ENCODE peak calls at places on chromosomes 2 and 18, in six cellular contexts. One of them, this sample, is unnamed.

GRCh38 chr2:40158781-40159180 is 293.1 kb downstream of the SLC8A1 start:
- DNase-seq in A549: no peak
- DNase-seq in HCT116: no peak
- DNase-seq in GM23338: no peak
- DNase-seq in K562: no peak
- DNase-seq in HepG2: no peak
- DNase-seq in this sample: no peak

GRCh38 chr2:95526360-95527341 is 42.1 kb upstream of the TRIM43B start:
- DNase-seq in A549: peak; percentile 61
- DNase-seq in HCT116: peak; percentile 29
- DNase-seq in GM23338: peak; percentile 78
- DNase-seq in K562: no peak
- DNase-seq in HepG2: no peak
- DNase-seq in this sample: no peak

GRCh38 chr18:40529478-40529877 is 1425.6 kb upstream of the PIK3C3 start:
- DNase-seq in A549: no peak
- DNase-seq in HCT116: no peak
- DNase-seq in GM23338: peak; percentile 45
- DNase-seq in K562: no peak
- DNase-seq in HepG2: peak; percentile 1
- DNase-seq in this sample: no peak

GRCh38 chr2:9179572-9180201 is 26.9 kb upstream of the ASAP2 start:
- DNase-seq in A549: peak; percentile 74
- DNase-seq in HCT116: peak; percentile 83
- DNase-seq in GM23338: no peak
- DNase-seq in K562: no peak
- DNase-seq in HepG2: peak; percentile 78
- DNase-seq in this sample: peak; percentile 78

GRCh38 chr2:96866586-96866985 is 3.3 kb downstream of the SEMA4C start:
- DNase-seq in A549: no peak
- DNase-seq in HCT116: no peak
- DNase-seq in GM23338: no peak
- DNase-seq in K562: no peak
- DNase-seq in HepG2: no peak
- DNase-seq in this sample: no peak

GRCh38 chr2:224127871-224128501 is 88.9 kb upstream of the SERPINE2 start:
- DNase-seq in A549: no peak
- DNase-seq in HCT116: no peak
- DNase-seq in GM23338: no peak
- DNase-seq in K562: no peak
- DNase-seq in HepG2: no peak
- DNase-seq in this sample: no peak

GRCh38 chr2:185835974-185836373 is 97.4 kb downstream of the FSIP2 start:
- DNase-seq in A549: no peak
- DNase-seq in HCT116: no peak
- DNase-seq in GM23338: no peak
- DNase-seq in K562: no peak
- DNase-seq in HepG2: no peak
- DNase-seq in this sample: no peak

GRCh38 chr2:212997526-212998020 is 153.8 kb downstream of the IKZF2 start:
- DNase-seq in A549: no peak
- DNase-seq in HCT116: no peak
- DNase-seq in GM23338: peak; percentile 56
- DNase-seq in K562: no peak
- DNase-seq in HepG2: no peak
- DNase-seq in this sample: no peak

GRCh38 chr18:25727281-25727680 is 363.1 kb downstream of the SS18 start:
- DNase-seq in A549: no peak
- DNase-seq in HCT116: no peak
- DNase-seq in GM23338: no peak
- DNase-seq in K562: no peak
- DNase-seq in HepG2: no peak
- DNase-seq in this sample: no peak

GRCh38 chr18:3248062-3248669 is 565 bp downstream of the MYL12A start:
- DNase-seq in A549: no peak
- DNase-seq in HCT116: no peak
- DNase-seq in GM23338: peak; percentile 61
- DNase-seq in K562: no peak
- DNase-seq in HepG2: no peak
- DNase-seq in this sample: no peak

GRCh38 chr2:165868211-165868610 is 74.2 kb upstream of the GALNT3 start:
- DNase-seq in A549: no peak
- DNase-seq in HCT116: no peak
- DNase-seq in GM23338: no peak
- DNase-seq in K562: no peak
- DNase-seq in HepG2: no peak
- DNase-seq in this sample: no peak

GRCh38 chr18:63254716-63255399 is 64.7 kb downstream of the BCL2 start:
- DNase-seq in A549: no peak
- DNase-seq in HCT116: no peak
- DNase-seq in GM23338: no peak
- DNase-seq in K562: no peak
- DNase-seq in HepG2: no peak
- DNase-seq in this sample: no peak

GRCh38 chr2:28276076-28276618 is 116.5 kb upstream of the FOSL2 start:
- DNase-seq in A549: peak; percentile 92
- DNase-seq in HCT116: peak; percentile 81
- DNase-seq in GM23338: no peak
- DNase-seq in K562: peak; percentile 52
- DNase-seq in HepG2: no peak
- DNase-seq in this sample: peak; percentile 91

GRCh38 chr2:164824865-164825264 is 16.8 kb downstream of the COBLL1 start:
- DNase-seq in A549: no peak
- DNase-seq in HCT116: no peak
- DNase-seq in GM23338: no peak
- DNase-seq in K562: no peak
- DNase-seq in HepG2: no peak
- DNase-seq in this sample: no peak

GRCh38 chr2:29420484-29420883 is 305.3 kb downstream of the CLIP4 start:
- DNase-seq in A549: no peak
- DNase-seq in HCT116: no peak
- DNase-seq in GM23338: no peak
- DNase-seq in K562: no peak
- DNase-seq in HepG2: no peak
- DNase-seq in this sample: no peak

GRCh38 chr2:33645861-33646260 is 46.8 kb upstream of the FAM98A start:
- DNase-seq in A549: no peak
- DNase-seq in HCT116: no peak
- DNase-seq in GM23338: no peak
- DNase-seq in K562: no peak
- DNase-seq in HepG2: no peak
- DNase-seq in this sample: no peak

GRCh38 chr18:13369353-13369752 is 150.8 kb downstream of the LDLRAD4 start:
- DNase-seq in A549: no peak
- DNase-seq in HCT116: no peak
- DNase-seq in GM23338: no peak
- DNase-seq in K562: no peak
- DNase-seq in HepG2: no peak
- DNase-seq in this sample: no peak

GRCh38 chr2:160390544-160391258 is 102.9 kb downstream of the RBMS1 start:
- DNase-seq in A549: no peak
- DNase-seq in HCT116: no peak
- DNase-seq in GM23338: no peak
- DNase-seq in K562: no peak
- DNase-seq in HepG2: no peak
- DNase-seq in this sample: no peak

GRCh38 chr2:178419123-178419522 is 31.9 kb downstream of the PRKRA start:
- DNase-seq in A549: peak; percentile 22
- DNase-seq in HCT116: no peak
- DNase-seq in GM23338: no peak
- DNase-seq in K562: peak; percentile 32
- DNase-seq in HepG2: no peak
- DNase-seq in this sample: no peak

GRCh38 chr2:70974592-70974991 is 3.8 kb upstream of the ANKRD53 start:
- DNase-seq in A549: no peak
- DNase-seq in HCT116: no peak
- DNase-seq in GM23338: no peak
- DNase-seq in K562: peak; percentile 7
- DNase-seq in HepG2: no peak
- DNase-seq in this sample: no peak

GRCh38 chr2:73897240-73897583 is 4.4 kb downstream of the ACTG2 start:
- DNase-seq in A549: no peak
- DNase-seq in HCT116: no peak
- DNase-seq in GM23338: no peak
- DNase-seq in K562: no peak
- DNase-seq in HepG2: no peak
- DNase-seq in this sample: no peak
- H3K4me3 ChIP-seq in A549: no peak overlapping the region
- H3K4me3 ChIP-seq in HCT116: no peak overlapping the region
- H3K4me3 ChIP-seq in GM23338: no peak overlapping the region
- H3K4me3 ChIP-seq in K562: no peak overlapping the region
- H3K4me3 ChIP-seq in HepG2: no peak overlapping the region
- H3K4me3 ChIP-seq in this sample: no peak overlapping the region

DNA sequence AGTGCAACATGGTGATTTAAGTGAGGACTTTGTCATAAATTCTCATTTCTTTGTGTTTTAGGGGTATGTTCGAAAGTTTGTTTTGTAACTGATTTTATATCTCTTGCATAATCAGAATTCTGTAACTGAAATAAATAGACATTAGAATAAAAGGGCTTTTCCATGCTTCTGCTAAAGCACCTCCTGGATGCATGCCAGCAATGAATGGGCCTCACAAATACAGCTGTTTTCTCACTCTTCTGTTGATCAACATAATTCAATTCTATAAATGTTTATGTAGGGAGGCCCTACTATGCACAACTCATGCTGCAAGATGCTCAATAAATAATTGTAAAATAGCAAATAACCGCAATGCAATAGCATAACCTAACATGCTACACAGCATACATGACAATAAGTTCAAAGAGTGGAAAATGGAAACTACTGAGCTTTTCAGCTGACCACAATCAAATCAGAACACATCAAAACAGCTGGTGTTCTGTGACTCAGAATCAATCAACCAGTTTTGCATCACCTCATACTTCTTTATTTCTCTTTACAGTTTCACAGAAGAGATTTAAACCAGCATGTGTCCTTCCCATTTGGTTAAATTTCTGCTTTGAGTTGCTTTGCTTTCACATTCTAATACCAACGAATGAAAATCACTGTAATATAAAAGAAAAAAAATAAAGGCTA is 11.0 kb downstream of the CDH7 start:
- DNase-seq in A549: no peak
- DNase-seq in HCT116: no peak
- DNase-seq in GM23338: no peak
- DNase-seq in K562: no peak
- DNase-seq in HepG2: no peak
- DNase-seq in this sample: no peak
- TF ChIP-seq REST in A549: no peak
- TF ChIP-seq REST in HCT116: no peak
- TF ChIP-seq REST in GM23338: no peak
- TF ChIP-seq REST in K562: no peak
- TF ChIP-seq REST in HepG2: no peak
- TF ChIP-seq REST in this sample: no peak

GRCh38 chr2:17533546-17533945 is 7.0 kb upstream of the VSNL1 start:
- DNase-seq in A549: no peak
- DNase-seq in HCT116: no peak
- DNase-seq in GM23338: no peak
- DNase-seq in K562: no peak
- DNase-seq in HepG2: no peak
- DNase-seq in this sample: no peak

DNA sequence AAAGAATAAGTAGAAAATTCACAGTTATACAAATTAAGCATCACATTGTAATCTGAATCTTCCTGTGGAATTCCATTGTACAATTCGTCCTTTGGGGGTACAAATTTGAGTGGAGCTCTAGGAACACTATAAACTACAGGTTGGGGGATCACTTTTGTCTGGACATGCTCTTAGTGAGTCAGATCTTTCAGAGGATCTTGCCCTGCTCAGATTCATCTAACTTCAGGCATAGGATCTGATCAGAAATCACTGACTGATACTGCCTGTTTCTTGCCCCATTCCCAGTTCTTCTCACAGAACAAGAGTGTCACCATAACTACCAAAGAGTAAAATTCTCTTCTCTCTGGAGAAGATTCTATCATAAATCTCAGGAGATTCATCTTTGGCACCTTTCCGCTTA is 10.7 kb upstream of the VSNL1 start:
- DNase-seq in A549: no peak
- DNase-seq in HCT116: no peak
- DNase-seq in GM23338: no peak
- DNase-seq in K562: no peak
- DNase-seq in HepG2: no peak
- DNase-seq in this sample: no peak
- H3K4me1 ChIP-seq in A549: no peaks in the 10 kb centered on the region
- H3K4me1 ChIP-seq in HCT116: no peaks in the 10 kb centered on the region
- H3K4me1 ChIP-seq in GM23338: no peaks in the 10 kb centered on the region
- H3K4me1 ChIP-seq in K562: no peaks in the 10 kb centered on the region
- H3K4me1 ChIP-seq in HepG2: no peaks in the 10 kb centered on the region
- H3K4me1 ChIP-seq in this sample: no peaks in the 10 kb centered on the region

GRCh38 chr2:48979691-48980090 is 174.6 kb downstream of the FSHR start:
- DNase-seq in A549: no peak
- DNase-seq in HCT116: no peak
- DNase-seq in GM23338: no peak
- DNase-seq in K562: no peak
- DNase-seq in HepG2: no peak
- DNase-seq in this sample: no peak

GRCh38 chr2:48978131-48978530 is 176.2 kb downstream of the FSHR start:
- DNase-seq in A549: no peak
- DNase-seq in HCT116: no peak
- DNase-seq in GM23338: no peak
- DNase-seq in K562: no peak
- DNase-seq in HepG2: no peak
- DNase-seq in this sample: no peak

GRCh38 chr2:48983556-48983955 is 170.8 kb downstream of the FSHR start:
- DNase-seq in A549: no peak
- DNase-seq in HCT116: no peak
- DNase-seq in GM23338: no peak
- DNase-seq in K562: no peak
- DNase-seq in HepG2: no peak
- DNase-seq in this sample: no peak

GRCh38 chr2:48984922-48985321 is 169.4 kb downstream of the FSHR start:
- DNase-seq in A549: no peak
- DNase-seq in HCT116: no peak
- DNase-seq in GM23338: no peak
- DNase-seq in K562: no peak
- DNase-seq in HepG2: no peak
- DNase-seq in this sample: no peak

GRCh38 chr2:48983051-48983450 is 171.3 kb downstream of the FSHR start:
- DNase-seq in A549: no peak
- DNase-seq in HCT116: no peak
- DNase-seq in GM23338: no peak
- DNase-seq in K562: no peak
- DNase-seq in HepG2: no peak
- DNase-seq in this sample: no peak
- H3K4me3 ChIP-seq in A549: no peak overlapping the region
- H3K4me3 ChIP-seq in HCT116: no peak overlapping the region
- H3K4me3 ChIP-seq in GM23338: no peak overlapping the region
- H3K4me3 ChIP-seq in K562: no peak overlapping the region
- H3K4me3 ChIP-seq in HepG2: no peak overlapping the region
- H3K4me3 ChIP-seq in this sample: no peak overlapping the region

DNA sequence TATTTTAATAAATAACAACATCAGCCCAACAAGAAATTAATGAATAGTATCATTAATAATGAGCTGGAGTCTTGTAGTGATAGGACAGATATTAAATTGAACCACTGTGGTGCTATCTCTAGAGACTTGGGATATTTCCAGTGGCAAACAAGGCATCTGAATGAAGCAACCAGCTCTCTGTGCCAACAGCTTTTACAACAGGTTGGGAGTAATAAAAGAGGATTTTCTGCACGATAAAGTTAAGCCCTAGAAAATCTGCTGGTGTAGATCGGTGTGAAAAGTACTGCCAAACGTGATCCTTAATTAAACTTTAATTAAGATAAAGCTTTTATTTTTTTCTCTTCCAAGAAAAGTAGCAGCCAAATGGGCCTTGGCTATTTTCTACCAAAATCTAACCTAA is 385.5 kb downstream of the NR4A2 start:
- DNase-seq in A549: no peak
- DNase-seq in HCT116: no peak
- DNase-seq in GM23338: no peak
- DNase-seq in K562: no peak
- DNase-seq in HepG2: no peak
- DNase-seq in this sample: no peak
- TF ChIP-seq REST in A549: no peak
- TF ChIP-seq REST in HCT116: no peak
- TF ChIP-seq REST in GM23338: no peak
- TF ChIP-seq REST in K562: no peak
- TF ChIP-seq REST in HepG2: no peak
- TF ChIP-seq REST in this sample: no peak

This sample was measured in Panc1.